ENCODE peak calls at places on chromosomes 2 and 18, in ten cellular contexts. A is uterus; Y is CD8-positive, alpha-beta memory T cell; O is osteoblast; T is mammary epithelial cell; N is adrenal gland; H is naive thymus-derived CD4-positive, alpha-beta T cell; P is lower lobe of right lung; M is psoas muscle; B is right lobe of liver. K is an unnamed sample.

GRCh38 chr2:63078852-63079606 is 28.4 kb downstream of the OTX1 start:
- DNase-seq in O (peak; percentile 25), M (no peak), P (no peak), B (no peak), N (no peak), A (no peak), Y (no peak), T (peak; percentile 42), H (no peak), K (no peak)

GRCh38 chr2:149861034-149861433 is 273.5 kb upstream of the MMADHC start:
- DNase-seq in O (no peak), H (no peak), A (no peak), N (no peak), B (no peak), P (no peak), T (no peak), M (no peak), Y (no peak), K (no peak)

GRCh38 chr18:79964330-79965118 is at the start of gene HSBP1L1:
- DNase-seq in N (peak; percentile 76), H (peak; percentile 71), B (peak; percentile 86), A (no peak), M (peak; percentile 83), O (peak; percentile 93), P (peak; percentile 90), T (peak; percentile 48), Y (peak; percentile 59), K (peak; percentile 53)

GRCh38 chr2:136407952-136408318 is 290.0 kb upstream of the CXCR4 start:
- DNase-seq in B (no peak), H (no peak), M (no peak), P (no peak), O (peak; percentile 18), A (no peak), T (peak; percentile 50), Y (no peak), N (no peak), K (no peak)

GRCh38 chr18:59067873-59068272 is 71.8 kb upstream of the SEC11C start:
- DNase-seq in N (no peak), Y (no peak), A (no peak), M (no peak), T (no peak), P (no peak), H (no peak), O (no peak), B (no peak), K (no peak)

GRCh38 chr18:9870431-9871023 is 15.2 kb upstream of the TXNDC2 start:
- DNase-seq in T (no peak), Y (no peak), N (no peak), B (peak; percentile 40), M (no peak), H (no peak), O (no peak), A (no peak), P (no peak), K (no peak)

GRCh38 chr2:216370961-216371633 is 1.2 kb downstream of the MARCHF4 start:
- DNase-seq in M (no peak), A (no peak), O (peak; percentile 79), H (no peak), B (no peak), T (no peak), N (no peak), Y (no peak), P (no peak), K (no peak)

GRCh38 chr2:112927745-112928144 is 16.8 kb downstream of the IL37 start:
- DNase-seq in O (no peak), T (no peak), M (no peak), Y (no peak), H (no peak), P (no peak), A (no peak), N (no peak), B (no peak), K (no peak)

GRCh38 chr18:5444269-5444668 is 99.5 kb downstream of the EPB41L3 start:
- DNase-seq in M (no peak), Y (no peak), T (no peak), H (no peak), B (no peak), A (no peak), O (no peak), P (no peak), N (no peak), K (no peak)

GRCh38 chr2:48541696-48542389 is 11.9 kb downstream of the STON1 start:
- DNase-seq in N (no peak), A (no peak), P (no peak), Y (no peak), B (no peak), O (no peak), M (no peak), T (no peak), H (no peak), K (no peak)

GRCh38 chr2:75099521-75099922 is 99.8 kb downstream of the TACR1 start:
- DNase-seq in H (no peak), O (no peak), N (no peak), B (no peak), P (no peak), M (no peak), A (no peak), Y (no peak), T (peak; percentile 16), K (no peak)

GRCh38 chr2:164840458-164840929 is 1.1 kb downstream of the COBLL1 start:
- DNase-seq in H (no peak), M (peak; percentile 69), N (peak; percentile 68), O (peak; percentile 68), Y (no peak), P (peak; percentile 79), A (peak; percentile 18), B (peak; percentile 91), T (peak; percentile 55), K (no peak)

GRCh38 chr2:116975580-116975979 is 838.9 kb upstream of the DDX18 start:
- DNase-seq in H (no peak), P (no peak), M (no peak), B (no peak), T (no peak), Y (no peak), A (no peak), O (no peak), N (no peak), K (no peak)
- H3K9me3 ChIP-seq in H (no peaks in the 10 kb centered on the region), P (no peaks in the 10 kb centered on the region), M (no peaks in the 10 kb centered on the region), B (no peaks in the 10 kb centered on the region), T (peaks cover 21% of the 10 kb centered on the region), Y (no peaks in the 10 kb centered on the region), A (no peaks in the 10 kb centered on the region), O (no peaks in the 10 kb centered on the region), N (no peaks in the 10 kb centered on the region), K (no peaks in the 10 kb centered on the region)

GRCh38 chr18:62735387-62735786 is 20.0 kb downstream of the PHLPP1 start:
- DNase-seq in B (no peak), M (no peak), Y (no peak), N (no peak), O (no peak), A (no peak), H (no peak), P (no peak), T (no peak), K (no peak)
- H3K9me3 ChIP-seq in B (no peaks in the 10 kb centered on the region), M (peaks cover 9% of the 10 kb centered on the region), Y (no peaks in the 10 kb centered on the region), N (peaks cover 4% of the 10 kb centered on the region), O (peaks cover 4% of the 10 kb centered on the region), A (no peaks in the 10 kb centered on the region), H (no peaks in the 10 kb centered on the region), P (peaks cover 11% of the 10 kb centered on the region), T (no peaks in the 10 kb centered on the region), K (no peaks in the 10 kb centered on the region)

GRCh38 chr2:121613774-121614173 is 35.5 kb downstream of the CLASP1 start:
- DNase-seq in H (no peak), N (no peak), O (no peak), A (no peak), M (no peak), P (no peak), T (peak; percentile 30), Y (no peak), B (no peak), K (no peak)

GRCh38 chr2:121613152-121613551 is 36.1 kb downstream of the CLASP1 start:
- DNase-seq in P (no peak), Y (no peak), O (no peak), A (no peak), M (no peak), N (no peak), T (no peak), B (no peak), H (no peak), K (no peak)

GRCh38 chr2:121608967-121609366 is 40.3 kb downstream of the CLASP1 start:
- DNase-seq in T (no peak), Y (no peak), A (no peak), N (no peak), P (no peak), M (no peak), H (no peak), B (no peak), O (peak; percentile 59), K (no peak)

GRCh38 chr2:121608367-121608766 is 40.9 kb downstream of the CLASP1 start:
- DNase-seq in O (no peak), T (no peak), N (no peak), B (no peak), M (no peak), P (no peak), H (no peak), Y (no peak), A (no peak), K (no peak)

GRCh38 chr2:121611730-121612705 is 37.2 kb downstream of the CLASP1 start:
- DNase-seq in N (no peak), H (no peak), T (no peak), B (no peak), Y (no peak), O (no peak), A (no peak), M (no peak), P (no peak), K (no peak)
- H3K9me3 ChIP-seq in N (no peaks in the 10 kb centered on the region), H (no peaks in the 10 kb centered on the region), T (no peaks in the 10 kb centered on the region), B (no peaks in the 10 kb centered on the region), Y (no peaks in the 10 kb centered on the region), O (no peaks in the 10 kb centered on the region), A (no peaks in the 10 kb centered on the region), M (no peaks in the 10 kb centered on the region), P (peaks cover 4% of the 10 kb centered on the region), K (no peaks in the 10 kb centered on the region)

GRCh38 chr2:83394134-83394965 is 1064.7 kb downstream of the SUCLG1 start:
- DNase-seq in O (no peak), B (no peak), H (no peak), M (no peak), A (no peak), N (no peak), Y (no peak), P (no peak), T (no peak), K (no peak)
- H3K9me3 ChIP-seq in O (peaks cover 3% of the 10 kb centered on the region), B (no peaks in the 10 kb centered on the region), H (no peaks in the 10 kb centered on the region), M (no peaks in the 10 kb centered on the region), A (no peaks in the 10 kb centered on the region), N (no peaks in the 10 kb centered on the region), Y (no peaks in the 10 kb centered on the region), P (no peaks in the 10 kb centered on the region), T (no peaks in the 10 kb centered on the region), K (no peaks in the 10 kb centered on the region)

GRCh38 chr2:28153851-28154250 is 238.8 kb upstream of the FOSL2 start:
- DNase-seq in P (no peak), M (no peak), N (no peak), Y (no peak), A (no peak), O (no peak), H (no peak), B (no peak), T (no peak), K (no peak)
- H3K9me3 ChIP-seq in P (peaks cover 11% of the 10 kb centered on the region), M (peaks cover 15% of the 10 kb centered on the region), N (peaks cover 7% of the 10 kb centered on the region), Y (peaks cover 5% of the 10 kb centered on the region), A (no peaks in the 10 kb centered on the region), O (peaks cover 2% of the 10 kb centered on the region), H (no peaks in the 10 kb centered on the region), B (no peaks in the 10 kb centered on the region), T (peaks cover 8% of the 10 kb centered on the region), K (peaks cover 4% of the 10 kb centered on the region)

GRCh38 chr2:55204536-55204935 is 27.6 kb downstream of the CLHC1 start:
- DNase-seq in H (no peak), Y (no peak), A (no peak), N (no peak), B (no peak), M (no peak), O (no peak), P (no peak), T (no peak), K (no peak)
- H3K9me3 ChIP-seq in H (no peaks in the 10 kb centered on the region), Y (no peaks in the 10 kb centered on the region), A (no peaks in the 10 kb centered on the region), N (no peaks in the 10 kb centered on the region), B (no peaks in the 10 kb centered on the region), M (peaks cover 11% of the 10 kb centered on the region), O (no peaks in the 10 kb centered on the region), P (no peaks in the 10 kb centered on the region), T (no peaks in the 10 kb centered on the region), K (no peaks in the 10 kb centered on the region)

K was measured in T-helper 17 cell.